ENCODE peak calls at places on chromosome 20, in eight cellular contexts. S is non-pigmented ciliary epithelial cell; P is stimulated activated CD8-positive, alpha-beta memory T cell treated with anti-CD3 and anti-CD28 coated beads, Interleukin-4, amount 100 ng/mL, for 48 hours; G is hepatocyte; R is NCI-H1436; U is RCC 7860; N is HTR-8/SVneo; B is activated effector memory CD4-positive, alpha-beta T cell treated with anti-CD3 and anti-CD28 coated beads, Interleukin-2, amount 50 U/mL, for 16 hours. Y is an unnamed sample.

GRCh38 chr20:49276201-49276894 is 1.5 kb downstream of the ZNFX1 start:
- DNase-seq in S (no peak), P (peak), G (peak), R (peak), U (peak), N (peak), B (peak), Y (no peak)

GRCh38 chr20:32964575-32964974 is 39.7 kb downstream of the SUN5 start:
- DNase-seq in S (no peak), P (peak), G (no peak), R (no peak), U (no peak), N (no peak), B (no peak), Y (no peak)

GRCh38 chr20:47857142-47857993 is 72.1 kb upstream of the SULF2 start:
- DNase-seq in S (no peak), P (no peak), G (peak), R (no peak), U (peak), N (no peak), B (no peak), Y (no peak)

GRCh38 chr20:37095609-37096414 is at the start of gene RBL1:
- DNase-seq in S (peak), P (peak), G (peak), R (peak), U (peak), N (peak), B (peak), Y (peak)

GRCh38 chr20:23270427-23270911 is 80.1 kb upstream of the NXT1 start:
- DNase-seq in S (peak), P (no peak), G (peak), R (no peak), U (peak), N (no peak), B (no peak), Y (no peak)

GRCh38 chr20:23235173-23236027 is 115.2 kb upstream of the NXT1 start:
- DNase-seq in S (no peak), P (peak), G (peak), R (no peak), U (peak), N (no peak), B (peak), Y (peak)

GRCh38 chr20:38962898-38963484 is 847 bp downstream of the DHX35 start:
- DNase-seq in S (no peak), P (no peak), G (no peak), R (no peak), U (no peak), N (no peak), B (no peak), Y (no peak)

GRCh38 chr20:26169506-26169905 is 472.9 kb upstream of the ZNF337 start:
- DNase-seq in S (peak), P (no peak), G (no peak), R (no peak), U (no peak), N (peak), B (no peak), Y (no peak)

GRCh38 chr20:50904067-50904570 is 27.1 kb downstream of the ADNP start:
- DNase-seq in S (no peak), P (no peak), G (no peak), R (no peak), U (no peak), N (no peak), B (no peak), Y (no peak)

GRCh38 chr20:37736132-37736531 is 42.3 kb downstream of the CTNNBL1 start:
- DNase-seq in S (no peak), P (no peak), G (no peak), R (no peak), U (no peak), N (no peak), B (no peak), Y (no peak)

GRCh38 chr20:16411361-16411760 is 161.9 kb downstream of the KIF16B start:
- DNase-seq in S (no peak), P (no peak), G (no peak), R (no peak), U (no peak), N (no peak), B (no peak), Y (no peak)

GRCh38 chr20:59177266-59178250 is 13.9 kb downstream of the ZNF831 start:
- DNase-seq in S (no peak), P (no peak), G (no peak), R (no peak), U (no peak), N (no peak), B (no peak), Y (no peak)

GRCh38 chr20:4637081-4637797 is 84.5 kb upstream of the PRND start:
- DNase-seq in S (no peak), P (no peak), G (peak), R (no peak), U (no peak), N (peak), B (no peak), Y (no peak)

GRCh38 chr20:4244700-4245485 is 229.5 kb upstream of the RNF24 start:
- DNase-seq in S (no peak), P (no peak), G (peak), R (no peak), U (no peak), N (no peak), B (no peak), Y (no peak)

GRCh38 chr20:25296094-25297093 is 48.5 kb downstream of the PYGB start:
- DNase-seq in S (no peak), P (peak), G (peak), R (no peak), U (no peak), N (no peak), B (no peak), Y (no peak)

GRCh38 chr20:61739832-61740118 is 325.9 kb downstream of the TAF4 start:
- DNase-seq in S (no peak), P (no peak), G (no peak), R (no peak), U (no peak), N (no peak), B (no peak), Y (no peak)

GRCh38 chr20:16694176-16694575 is 35.6 kb upstream of the SNRPB2 start:
- DNase-seq in S (no peak), P (no peak), G (no peak), R (no peak), U (no peak), N (no peak), B (no peak), Y (no peak)

GRCh38 chr20:61570796-61571195 is 318.7 kb downstream of the CDH4 start:
- DNase-seq in S (no peak), P (no peak), G (no peak), R (no peak), U (no peak), N (no peak), B (no peak), Y (no peak)

GRCh38 chr20:2708073-2708415 is 15.5 kb downstream of the EBF4 start:
- DNase-seq in S (no peak), P (no peak), G (no peak), R (peak), U (no peak), N (no peak), B (peak), Y (peak)

GRCh38 chr20:15703171-15703911 is 869.9 kb downstream of the KIF16B start:
- DNase-seq in S (peak), P (no peak), G (peak), R (no peak), U (peak), N (no peak), B (no peak), Y (no peak)

GRCh38 chr20:13119583-13119982 is 101.5 kb upstream of the ISM1 start:
- DNase-seq in S (peak), P (peak), G (peak), R (peak), U (peak), N (peak), B (no peak), Y (peak)

GRCh38 chr20:50245561-50246366 is 55.1 kb downstream of the CEBPB start:
- DNase-seq in S (no peak), P (no peak), G (peak), R (no peak), U (peak), N (peak), B (no peak), Y (no peak)

GRCh38 chr20:14523090-14523489 is 185.7 kb upstream of the FLRT3 start:
- DNase-seq in S (no peak), P (no peak), G (no peak), R (no peak), U (no peak), N (no peak), B (no peak), Y (no peak)

GRCh38 chr20:11064946-11065345 is 391.1 kb upstream of the JAG1 start:
- DNase-seq in S (no peak), P (no peak), G (no peak), R (no peak), U (no peak), N (no peak), B (no peak), Y (no peak)

GRCh38 chr20:62523473-62524203 is 47.8 kb upstream of the GATA5 start:
- DNase-seq in S (no peak), P (peak), G (peak), R (no peak), U (no peak), N (no peak), B (peak), Y (no peak)

GRCh38 chr20:19368351-19368750 is 155.9 kb downstream of the SLC24A3 start:
- DNase-seq in S (no peak), P (no peak), G (no peak), R (no peak), U (no peak), N (no peak), B (no peak), Y (no peak)

GRCh38 chr20:54019585-54019984 is 50.8 kb downstream of the BCAS1 start:
- DNase-seq in S (no peak), P (no peak), G (no peak), R (no peak), U (no peak), N (no peak), B (no peak), Y (no peak)